ENCODE peak calls at places on chromosomes 4 and X, in six cellular contexts. One of them, this sample, is unnamed. For H3K36me3 and H3K27me3, the result is how much of the 10 kb centered on the place peaks cover.

GRCh38 chr4:124641715-124642380 is 70.7 kb downstream of the ANKRD50 start:
- DNase-seq in colonic mucosa: no peak
- DNase-seq in cardiac muscle cell: no peak
- DNase-seq in BJ: peak
- DNase-seq in HCT116: peak
- DNase-seq in aorta: peak
- DNase-seq in this sample: no peak

GRCh38 chr4:113012776-113013175 is 36.7 kb upstream of the ANK2 start:
- DNase-seq in colonic mucosa: no peak
- DNase-seq in cardiac muscle cell: peak
- DNase-seq in BJ: no peak
- DNase-seq in HCT116: no peak
- DNase-seq in aorta: no peak
- DNase-seq in this sample: no peak

GRCh38 chr4:5238106-5238505 is 186.8 kb downstream of the STK32B start:
- DNase-seq in colonic mucosa: no peak
- DNase-seq in cardiac muscle cell: no peak
- DNase-seq in BJ: peak
- DNase-seq in HCT116: no peak
- DNase-seq in aorta: no peak
- DNase-seq in this sample: no peak

GRCh38 chr4:150569384-150569987 is 12.5 kb upstream of the MAB21L2 start:
- DNase-seq in colonic mucosa: no peak
- DNase-seq in cardiac muscle cell: no peak
- DNase-seq in BJ: no peak
- DNase-seq in HCT116: no peak
- DNase-seq in aorta: no peak
- DNase-seq in this sample: no peak

GRCh38 chr4:16250665-16251365 is 24.5 kb upstream of the TAPT1 start:
- DNase-seq in colonic mucosa: no peak
- DNase-seq in cardiac muscle cell: peak
- DNase-seq in BJ: no peak
- DNase-seq in HCT116: no peak
- DNase-seq in aorta: no peak
- DNase-seq in this sample: no peak

GRCh38 chr4:112564706-112565270 is 48.8 kb upstream of the NEUROG2 start:
- DNase-seq in colonic mucosa: no peak
- DNase-seq in cardiac muscle cell: no peak
- DNase-seq in BJ: no peak
- DNase-seq in HCT116: no peak
- DNase-seq in aorta: no peak
- DNase-seq in this sample: peak

GRCh38 chrX:47991263-47992092 is 12.3 kb downstream of the ZNF182 start:
- DNase-seq in colonic mucosa: no peak
- DNase-seq in cardiac muscle cell: no peak
- DNase-seq in BJ: peak
- DNase-seq in HCT116: no peak
- DNase-seq in aorta: no peak
- DNase-seq in this sample: no peak

GRCh38 chr4:151760713-151761661 is at the start of gene GATB:
- DNase-seq in colonic mucosa: peak
- DNase-seq in cardiac muscle cell: peak
- DNase-seq in BJ: peak
- DNase-seq in HCT116: peak
- DNase-seq in aorta: peak
- DNase-seq in this sample: peak

GRCh38 chrX:153568612-153569011 is 30.3 kb downstream of the CCNQ start:
- DNase-seq in colonic mucosa: no peak
- DNase-seq in cardiac muscle cell: no peak
- DNase-seq in BJ: no peak
- DNase-seq in HCT116: no peak
- DNase-seq in aorta: no peak
- DNase-seq in this sample: no peak

GRCh38 chrX:108245462-108245861 is 153.9 kb downstream of the ATG4A start:
- DNase-seq in colonic mucosa: no peak
- DNase-seq in cardiac muscle cell: no peak
- DNase-seq in BJ: no peak
- DNase-seq in HCT116: no peak
- DNase-seq in aorta: no peak
- DNase-seq in this sample: peak

GRCh38 chr4:2750719-2751605 is 5.2 kb downstream of the TNIP2 start:
- DNase-seq in colonic mucosa: peak
- DNase-seq in cardiac muscle cell: peak
- DNase-seq in BJ: no peak
- DNase-seq in HCT116: no peak
- DNase-seq in aorta: no peak
- DNase-seq in this sample: peak

GRCh38 chrX:123167621-123168020 is 16.5 kb upstream of the GRIA3 start:
- DNase-seq in colonic mucosa: no peak
- DNase-seq in cardiac muscle cell: no peak
- DNase-seq in BJ: no peak
- DNase-seq in HCT116: no peak
- DNase-seq in aorta: no peak
- DNase-seq in this sample: no peak

GRCh38 chrX:102711872-102712215 is 404 bp upstream of the GPRASP2 start:
- DNase-seq in colonic mucosa: no peak
- DNase-seq in cardiac muscle cell: peak
- DNase-seq in BJ: no peak
- DNase-seq in HCT116: no peak
- DNase-seq in aorta: no peak
- DNase-seq in this sample: no peak

GRCh38 chr4:60201052-60201673 is 999.0 kb upstream of the ADGRL3 start:
- DNase-seq in colonic mucosa: peak
- DNase-seq in cardiac muscle cell: peak
- DNase-seq in BJ: peak
- DNase-seq in HCT116: peak
- DNase-seq in aorta: peak
- DNase-seq in this sample: peak

GRCh38 chr4:158065603-158066002 is 107.2 kb downstream of the GASK1B start:
- DNase-seq in colonic mucosa: no peak
- DNase-seq in cardiac muscle cell: no peak
- DNase-seq in BJ: no peak
- DNase-seq in HCT116: no peak
- DNase-seq in aorta: no peak
- DNase-seq in this sample: no peak

GRCh38 chr4:153764611-153765368 is 5.0 kb upstream of the RNF175 start:
- DNase-seq in colonic mucosa: no peak
- DNase-seq in cardiac muscle cell: no peak
- DNase-seq in BJ: peak
- DNase-seq in HCT116: no peak
- DNase-seq in aorta: no peak
- DNase-seq in this sample: no peak

GRCh38 chrX:118862086-118862485 is 38.5 kb downstream of the ZCCHC12 start:
- DNase-seq in colonic mucosa: no peak
- DNase-seq in cardiac muscle cell: no peak
- DNase-seq in BJ: no peak
- DNase-seq in HCT116: no peak
- DNase-seq in aorta: no peak
- DNase-seq in this sample: no peak

GRCh38 chr4:70927502-70928139 is 25.5 kb downstream of the MOB1B start:
- DNase-seq in colonic mucosa: no peak
- DNase-seq in cardiac muscle cell: no peak
- DNase-seq in BJ: no peak
- DNase-seq in HCT116: no peak
- DNase-seq in aorta: no peak
- DNase-seq in this sample: no peak

GRCh38 chr4:26873391-26874026 is 12.9 kb downstream of the STIM2 start:
- DNase-seq in colonic mucosa: no peak
- DNase-seq in cardiac muscle cell: no peak
- DNase-seq in BJ: no peak
- DNase-seq in HCT116: no peak
- DNase-seq in aorta: no peak
- DNase-seq in this sample: no peak

GRCh38 chr4:128854433-128854832 is 44.9 kb downstream of the JADE1 start:
- DNase-seq in colonic mucosa: no peak
- DNase-seq in cardiac muscle cell: no peak
- DNase-seq in BJ: no peak
- DNase-seq in HCT116: no peak
- DNase-seq in aorta: no peak
- DNase-seq in this sample: no peak
- H3K36me3 ChIP-seq in colonic mucosa: under half
- H3K36me3 ChIP-seq in cardiac muscle cell: under half
- H3K36me3 ChIP-seq in BJ: under half
- H3K36me3 ChIP-seq in HCT116: under half
- H3K36me3 ChIP-seq in aorta: under half
- H3K36me3 ChIP-seq in this sample: half or more

GRCh38 chr4:118964891-118965411 is 76.3 kb downstream of the SYNPO2 start:
- DNase-seq in colonic mucosa: no peak
- DNase-seq in cardiac muscle cell: no peak
- DNase-seq in BJ: no peak
- DNase-seq in HCT116: no peak
- DNase-seq in aorta: no peak
- DNase-seq in this sample: no peak

GRCh38 chr4:118968813-118969212 is 80.2 kb downstream of the SYNPO2 start:
- DNase-seq in colonic mucosa: no peak
- DNase-seq in cardiac muscle cell: no peak
- DNase-seq in BJ: no peak
- DNase-seq in HCT116: no peak
- DNase-seq in aorta: no peak
- DNase-seq in this sample: no peak

GRCh38 chr4:118967393-118967792 is 78.7 kb downstream of the SYNPO2 start:
- DNase-seq in colonic mucosa: no peak
- DNase-seq in cardiac muscle cell: no peak
- DNase-seq in BJ: no peak
- DNase-seq in HCT116: no peak
- DNase-seq in aorta: no peak
- DNase-seq in this sample: no peak

GRCh38 chr4:118969359-118969758 is 80.7 kb downstream of the SYNPO2 start:
- DNase-seq in colonic mucosa: peak
- DNase-seq in cardiac muscle cell: peak
- DNase-seq in BJ: no peak
- DNase-seq in HCT116: peak
- DNase-seq in aorta: peak
- DNase-seq in this sample: peak

GRCh38 chr4:118968006-118968405 is 79.4 kb downstream of the SYNPO2 start:
- DNase-seq in colonic mucosa: peak
- DNase-seq in cardiac muscle cell: peak
- DNase-seq in BJ: peak
- DNase-seq in HCT116: no peak
- DNase-seq in aorta: peak
- DNase-seq in this sample: peak
- H3K4me3 ChIP-seq in colonic mucosa: no peak
- H3K4me3 ChIP-seq in cardiac muscle cell: no peak
- H3K4me3 ChIP-seq in BJ: no peak
- H3K4me3 ChIP-seq in HCT116: no peak
- H3K4me3 ChIP-seq in aorta: no peak
- H3K4me3 ChIP-seq in this sample: no peak

GRCh38 chr4:7523526-7523925 is 88.8 kb upstream of the PSAPL1 start:
- DNase-seq in colonic mucosa: no peak
- DNase-seq in cardiac muscle cell: no peak
- DNase-seq in BJ: no peak
- DNase-seq in HCT116: no peak
- DNase-seq in aorta: no peak
- DNase-seq in this sample: no peak
- H3K27me3 ChIP-seq in colonic mucosa: under half
- H3K27me3 ChIP-seq in cardiac muscle cell: under half
- H3K27me3 ChIP-seq in BJ: under half
- H3K27me3 ChIP-seq in HCT116: under half
- H3K27me3 ChIP-seq in aorta: under half
- H3K27me3 ChIP-seq in this sample: under half

GRCh38 chr4:47860305-47860704 is 22.4 kb upstream of the CORIN start:
- DNase-seq in colonic mucosa: no peak
- DNase-seq in cardiac muscle cell: no peak
- DNase-seq in BJ: no peak
- DNase-seq in HCT116: no peak
- DNase-seq in aorta: no peak
- DNase-seq in this sample: no peak

GRCh38 chr4:47855350-47855749 is 17.5 kb upstream of the CORIN start:
- DNase-seq in colonic mucosa: no peak
- DNase-seq in cardiac muscle cell: no peak
- DNase-seq in BJ: peak
- DNase-seq in HCT116: no peak
- DNase-seq in aorta: no peak
- DNase-seq in this sample: no peak

GRCh38 chr4:47852121-47852520 is 14.3 kb upstream of the CORIN start:
- DNase-seq in colonic mucosa: no peak
- DNase-seq in cardiac muscle cell: no peak
- DNase-seq in BJ: no peak
- DNase-seq in HCT116: no peak
- DNase-seq in aorta: no peak
- DNase-seq in this sample: no peak

GRCh38 chr4:47858012-47858411 is 20.1 kb upstream of the CORIN start:
- DNase-seq in colonic mucosa: no peak
- DNase-seq in cardiac muscle cell: no peak
- DNase-seq in BJ: no peak
- DNase-seq in HCT116: no peak
- DNase-seq in aorta: no peak
- DNase-seq in this sample: no peak

GRCh38 chr4:47856713-47857112 is 18.8 kb upstream of the CORIN start:
- DNase-seq in colonic mucosa: no peak
- DNase-seq in cardiac muscle cell: no peak
- DNase-seq in BJ: no peak
- DNase-seq in HCT116: no peak
- DNase-seq in aorta: no peak
- DNase-seq in this sample: no peak
- H3K36me3 ChIP-seq in colonic mucosa: under half
- H3K36me3 ChIP-seq in cardiac muscle cell: under half
- H3K36me3 ChIP-seq in BJ: under half
- H3K36me3 ChIP-seq in HCT116: under half
- H3K36me3 ChIP-seq in aorta: under half
- H3K36me3 ChIP-seq in this sample: under half

DNA sequence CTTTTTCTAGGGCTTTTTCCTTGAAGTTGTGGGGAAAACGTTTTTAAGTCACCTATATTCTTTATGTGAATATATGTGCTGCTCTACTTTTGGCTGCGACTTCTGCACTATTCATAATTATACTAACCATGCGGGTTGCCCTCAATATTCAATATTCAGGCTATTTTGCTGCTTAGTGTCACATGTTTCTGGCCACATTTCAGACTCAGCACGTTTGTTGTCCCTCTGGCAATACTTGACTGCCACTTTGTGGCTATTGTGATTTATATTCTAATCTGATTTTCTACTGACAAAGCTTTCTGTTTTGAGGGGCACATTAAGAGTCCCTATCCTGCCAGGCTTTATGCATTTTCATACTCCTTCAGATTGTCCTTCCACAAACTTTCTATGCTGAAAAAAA is 63.9 kb upstream of the CT45A1 start:
- DNase-seq in colonic mucosa: no peak
- DNase-seq in cardiac muscle cell: no peak
- DNase-seq in BJ: no peak
- DNase-seq in HCT116: no peak
- DNase-seq in aorta: no peak
- DNase-seq in this sample: no peak
- H3K4me3 ChIP-seq in colonic mucosa: no peak
- H3K4me3 ChIP-seq in cardiac muscle cell: no peak
- H3K4me3 ChIP-seq in BJ: no peak
- H3K4me3 ChIP-seq in HCT116: no peak
- H3K4me3 ChIP-seq in aorta: no peak
- H3K4me3 ChIP-seq in this sample: no peak